ENCODE peak calls at places on chromosomes 4 and X, in seven cellular contexts. M, U, H, F, I, X and Y are unnamed samples.

GRCh38 chrX:43175428-43175827 is 397.5 kb upstream of the PPP1R2C start:
- DNase-seq in I (no peak), H (no peak), F (no peak), M (no peak), U (no peak), X (no peak), Y (no peak)

GRCh38 chrX:153370293-153371055 is 30.7 kb downstream of the PNMA6E start:
- DNase-seq in M (no peak), F (no peak), H (no peak), I (no peak), X (no peak), U (no peak), Y (no peak)

GRCh38 chr4:5955856-5956255 is 62.4 kb downstream of the C4orf50 start:
- DNase-seq in X (peak), F (no peak), U (no peak), H (no peak), M (no peak), I (no peak), Y (no peak)

GRCh38 chrX:120452131-120452530 is 17.0 kb downstream of the LAMP2 start:
- DNase-seq in I (peak), X (no peak), H (no peak), U (peak), F (peak), M (no peak), Y (peak)

GRCh38 chr4:168787801-168788200 is 222.3 kb downstream of the CBR4 start:
- DNase-seq in H (no peak), I (no peak), X (no peak), U (no peak), M (no peak), F (no peak), Y (no peak)

GRCh38 chrX:100296183-100296753 is 113.8 kb downstream of the PCDH19 start:
- DNase-seq in U (no peak), I (peak), M (no peak), H (no peak), X (no peak), F (no peak), Y (no peak)

GRCh38 chrX:47380268-47380667 is 9.9 kb downstream of the ZNF157 start:
- DNase-seq in X (peak), I (no peak), H (no peak), U (no peak), M (no peak), F (peak), Y (no peak)

GRCh38 chr4:3803946-3804345 is 37.8 kb downstream of the ADRA2C start:
- DNase-seq in X (no peak), H (no peak), I (no peak), M (no peak), U (no peak), F (no peak), Y (no peak)

GRCh38 chr4:6225469-6225868 is 25.1 kb upstream of the JAKMIP1 start:
- DNase-seq in U (no peak), I (peak), H (no peak), M (no peak), F (no peak), X (no peak), Y (peak)

GRCh38 chr4:145735330-145735638 is 55.3 kb downstream of the C4orf51 start:
- DNase-seq in F (peak), H (no peak), X (no peak), U (no peak), M (no peak), I (no peak), Y (no peak)

GRCh38 chr4:52038109-52038912 is at the start of gene SGCB:
- DNase-seq in I (peak), X (no peak), M (no peak), H (peak), F (no peak), U (peak), Y (peak)

GRCh38 chr4:33339762-33340161 is 2619.6 kb downstream of the PCDH7 start:
- DNase-seq in U (no peak), I (no peak), H (no peak), M (no peak), X (no peak), F (no peak), Y (no peak)

GRCh38 chr4:146051724-146052396 is 113.2 kb upstream of the ZNF827 start:
- DNase-seq in H (no peak), X (no peak), U (no peak), I (no peak), M (no peak), F (no peak), Y (no peak)

GRCh38 chr4:145909331-145909730 is 29.3 kb downstream of the ZNF827 start:
- DNase-seq in H (peak), I (peak), X (no peak), F (no peak), U (peak), M (no peak), Y (peak)

GRCh38 chrX:110211340-110211739 is 106.5 kb downstream of the AMMECR1 start:
- DNase-seq in H (no peak), U (no peak), I (no peak), X (no peak), M (no peak), F (no peak), Y (no peak)

GRCh38 chr4:70741872-70742271 is 20.1 kb downstream of the RUFY3 start:
- DNase-seq in I (no peak), M (no peak), X (no peak), F (no peak), U (no peak), H (no peak), Y (no peak)

GRCh38 chr4:54065282-54066087 is 1.1 kb upstream of the CHIC2 start:
- DNase-seq in U (no peak), F (no peak), M (no peak), H (no peak), I (no peak), X (no peak), Y (no peak)

GRCh38 chr4:153728660-153729059 is 31.2 kb downstream of the RNF175 start:
- DNase-seq in X (no peak), H (no peak), M (no peak), U (no peak), I (no peak), F (no peak), Y (no peak)
- TF ChIP-seq JUND in X (no peak), H (no peak), M (no peak), U (no peak), I (no peak), F (no peak), Y (no peak)

DNA sequence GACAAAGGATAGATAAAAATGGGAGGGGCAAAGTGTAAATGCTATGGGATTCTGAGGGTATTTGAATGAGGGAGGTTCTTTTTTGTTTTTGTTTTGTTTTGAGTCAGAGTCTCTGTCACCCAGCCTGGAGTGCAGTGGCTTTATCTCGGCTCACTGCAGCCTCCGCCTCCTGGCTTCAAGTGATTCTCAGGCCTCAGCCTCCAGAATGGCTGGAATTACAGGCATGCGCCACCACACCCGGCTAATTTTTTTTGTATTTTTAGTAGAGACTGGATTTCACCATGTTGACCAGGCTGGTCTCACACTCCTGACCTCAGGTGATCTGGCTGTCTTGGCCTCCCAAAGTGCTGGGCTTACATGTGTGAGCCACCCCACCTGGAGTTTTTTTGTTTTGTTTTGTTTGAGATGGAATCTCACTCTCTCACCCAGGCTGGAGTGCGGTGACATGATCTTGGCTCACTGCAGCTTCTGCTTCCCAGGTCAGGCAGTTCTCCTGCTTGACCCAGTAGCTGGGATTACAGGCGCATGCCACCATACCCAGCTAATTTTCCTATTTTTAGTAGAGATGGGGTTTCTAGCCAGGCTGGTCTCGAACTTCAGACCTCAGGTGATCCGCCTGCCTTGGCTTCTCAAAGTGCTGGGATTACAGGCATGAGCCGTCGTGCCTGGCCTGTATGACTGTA is 9.0 kb downstream of the UBE2K start:
- DNase-seq in U (no peak), H (no peak), X (no peak), M (no peak), I (peak), F (no peak), Y (no peak)
- TF ChIP-seq JUND in U (no peak), H (no peak), X (peak), M (no peak), I (no peak), F (no peak), Y (no peak)

GRCh38 chr4:184453402-184454160 is 20.8 kb downstream of the IRF2 start:
- DNase-seq in X (no peak), F (no peak), H (no peak), M (no peak), U (no peak), I (no peak), Y (peak)
- TF ChIP-seq JUND in X (no peak), F (no peak), H (no peak), M (no peak), U (no peak), I (no peak), Y (no peak)

DNA sequence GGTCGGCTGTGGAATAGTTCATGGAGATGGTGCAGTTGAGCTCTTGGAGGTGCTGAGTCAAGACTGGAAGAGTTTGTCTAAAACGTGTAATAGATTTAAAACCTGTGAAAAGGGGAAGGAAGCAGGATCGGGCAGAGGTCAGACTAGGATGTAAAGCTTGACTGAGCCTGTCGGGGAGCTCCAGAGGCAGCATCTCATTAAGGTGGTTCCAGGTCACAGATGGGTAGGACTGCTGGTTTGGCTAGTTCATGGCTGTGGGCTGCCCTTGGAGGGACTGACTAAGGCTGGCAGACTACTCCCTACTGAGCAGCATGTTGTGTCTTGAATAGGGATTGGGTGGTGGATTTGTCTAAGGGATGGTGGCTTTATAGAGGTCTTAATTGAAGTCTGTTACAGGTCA is 28.4 kb upstream of the WDR1 start:
- DNase-seq in F (no peak), X (no peak), M (no peak), U (no peak), I (no peak), H (no peak), Y (no peak)
- TF ChIP-seq JUND in F (no peak), X (no peak), M (no peak), U (no peak), I (no peak), H (no peak), Y (no peak)

GRCh38 chr4:110163327-110164070 is 34.9 kb downstream of the ELOVL6 start:
- DNase-seq in M (peak), U (no peak), X (no peak), F (no peak), I (no peak), H (no peak), Y (no peak)
- TF ChIP-seq JUND in M (peak), U (peak), X (no peak), F (no peak), I (no peak), H (no peak), Y (no peak)

GRCh38 chr4:73451978-73452747 is 16.1 kb downstream of the AFP start:
- DNase-seq in I (no peak), U (no peak), X (no peak), H (no peak), M (no peak), F (no peak), Y (no peak)

GRCh38 chr4:73452953-73453700 is 17.1 kb downstream of the AFP start:
- DNase-seq in X (no peak), F (peak), I (no peak), U (no peak), M (no peak), H (no peak), Y (no peak)

GRCh38 chr4:73453701-73454005 is 17.6 kb downstream of the AFP start:
- DNase-seq in M (no peak), I (no peak), X (no peak), F (no peak), H (no peak), U (no peak), Y (no peak)

GRCh38 chr4:73450398-73451004 is 14.5 kb downstream of the AFP start:
- DNase-seq in I (peak), U (no peak), M (no peak), X (no peak), H (peak), F (no peak), Y (no peak)

DNA sequence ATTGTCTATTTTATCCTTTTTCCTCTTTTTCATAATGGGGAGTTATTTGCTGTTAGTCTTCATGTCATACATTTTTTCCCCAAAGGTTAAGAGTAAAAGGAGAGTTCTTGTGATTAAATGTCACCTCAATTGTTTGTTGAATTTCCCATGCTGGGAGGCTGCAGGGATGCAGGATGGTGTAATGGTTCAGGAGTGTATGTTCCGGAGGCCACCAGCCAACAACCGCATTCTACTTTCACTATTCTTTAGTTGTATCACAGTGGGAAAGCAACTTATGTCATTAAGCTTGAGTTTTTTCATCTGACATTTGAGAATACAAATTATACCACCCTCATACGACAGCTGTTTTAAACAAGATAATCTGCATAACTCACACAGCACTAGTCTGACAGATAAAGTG is 15.4 kb downstream of the AFP start:
- DNase-seq in M (no peak), I (no peak), F (no peak), U (no peak), H (no peak), X (no peak), Y (no peak)
- TF ChIP-seq JUND in M (no peak), I (no peak), F (no peak), U (no peak), H (no peak), X (no peak), Y (no peak)

GRCh38 chr4:90419124-90419711 is 292.0 kb downstream of the CCSER1 start:
- DNase-seq in X (no peak), U (peak), H (no peak), M (peak), I (no peak), F (peak), Y (peak)
- TF ChIP-seq JUND in X (no peak), U (no peak), H (no peak), M (no peak), I (no peak), F (no peak), Y (no peak)

GRCh38 chrX:113384628-113385027 is 544.0 kb upstream of the AMOT start:
- DNase-seq in U (no peak), H (no peak), X (no peak), F (no peak), M (no peak), I (no peak), Y (no peak)
- TF ChIP-seq JUND in U (peak), H (no peak), X (no peak), F (no peak), M (no peak), I (no peak), Y (no peak)